ENCODE peak calls at places on chromosomes 1 and 21, in five cellular contexts. E is CD8-positive, alpha-beta memory T cell; U is globus pallidus; H is stimulated activated CD4-positive, alpha-beta T cell treated with anti-CD3 and anti-CD28 coated beads, TNF-alpha, amount 100 ng/mL, for 48 hours; L is COR-L47. Z is an unnamed sample.

GRCh38 chr1:110053557-110054428 is 16.7 kb downstream of the ALX3 start:
- DNase-seq in E (peak), H (peak), U (peak), L (no peak), Z (peak)

GRCh38 chr1:98565951-98566350 is 95.6 kb upstream of the SNX7 start:
- DNase-seq in H (no peak), E (no peak), U (no peak), L (peak), Z (no peak)

GRCh38 chr1:231027971-231028370 is 12.1 kb downstream of the FAM89A start:
- DNase-seq in L (no peak), U (no peak), E (no peak), H (no peak), Z (no peak)

GRCh38 chr1:73604739-73605138 is 593.2 kb downstream of the LRRIQ3 start:
- DNase-seq in L (no peak), E (no peak), U (no peak), H (no peak), Z (no peak)

GRCh38 chr1:81388435-81388834 is 412.3 kb upstream of the ADGRL2 start:
- DNase-seq in E (no peak), U (no peak), H (no peak), L (no peak), Z (no peak)

GRCh38 chr1:7459915-7460314 is 311.2 kb upstream of the VAMP3 start:
- DNase-seq in H (no peak), L (no peak), U (no peak), E (no peak), Z (no peak)

GRCh38 chr1:234433563-234434285 is 45.3 kb downstream of the TARBP1 start:
- DNase-seq in U (no peak), L (no peak), H (no peak), E (no peak), Z (no peak)

GRCh38 chr1:220881918-220882891 is 3.0 kb downstream of the HLX start:
- DNase-seq in E (no peak), U (peak), H (no peak), L (no peak), Z (no peak)

GRCh38 chr1:7529917-7530316 is 241.2 kb upstream of the VAMP3 start:
- DNase-seq in E (no peak), H (no peak), U (no peak), L (no peak), Z (no peak)

GRCh38 chr1:21184266-21184665 is 7.6 kb upstream of the EIF4G3 start:
- DNase-seq in H (no peak), E (no peak), U (peak), L (no peak), Z (no peak)

GRCh38 chr1:78415165-78415564 is 75.6 kb upstream of the PTGFR start:
- DNase-seq in U (no peak), H (no peak), L (no peak), E (no peak), Z (no peak)

GRCh38 chr1:63882048-63882704 is 108.4 kb downstream of the ROR1 start:
- DNase-seq in E (no peak), H (no peak), U (peak), L (no peak), Z (no peak)

GRCh38 chr1:42214447-42214871 is 49.9 kb upstream of the GUCA2A start:
- DNase-seq in H (no peak), L (no peak), E (no peak), U (peak), Z (no peak)

GRCh38 chr1:201551877-201552731 is 13.2 kb downstream of the NAV1 start:
- DNase-seq in L (no peak), U (peak), H (no peak), E (no peak), Z (no peak)

GRCh38 chr1:233140974-233141373 is 154.6 kb downstream of the PCNX2 start:
- DNase-seq in L (no peak), H (no peak), U (no peak), E (no peak), Z (no peak)

GRCh38 chr1:21818661-21819060 is 6.6 kb downstream of the LDLRAD2 start:
- DNase-seq in H (peak), L (no peak), E (peak), U (no peak), Z (peak)

GRCh38 chr1:184747089-184747955 is 7.3 kb downstream of the EDEM3 start:
- DNase-seq in L (no peak), U (no peak), E (no peak), H (no peak), Z (no peak)

GRCh38 chr1:113040041-113040440 is 33.0 kb upstream of the LRIG2 start:
- DNase-seq in L (no peak), E (no peak), U (no peak), H (no peak), Z (no peak)

GRCh38 chr1:99447716-99448115 is 183.4 kb downstream of the PLPPR4 start:
- DNase-seq in L (no peak), E (no peak), H (no peak), U (no peak), Z (no peak)

GRCh38 chr1:16122916-16123315 is 33.0 kb downstream of the EPHA2 start:
- DNase-seq in E (peak), U (no peak), L (no peak), H (peak), Z (no peak)

GRCh38 chr1:37509181-37509580 is 5.4 kb downstream of the MEAF6 start:
- DNase-seq in L (no peak), U (no peak), E (no peak), H (no peak), Z (no peak)

GRCh38 chr1:210558302-210558701 is 229.6 kb downstream of the HHAT start:
- DNase-seq in E (no peak), U (no peak), L (peak), H (no peak), Z (no peak)

GRCh38 chr1:23810818-23811420 is 10.4 kb upstream of the GALE start:
- DNase-seq in L (no peak), H (no peak), E (peak), U (no peak), Z (peak)

GRCh38 chr1:37308571-37308960 is 165.8 kb upstream of the ZC3H12A start:
- DNase-seq in L (no peak), H (no peak), U (peak), E (no peak), Z (no peak)

GRCh38 chr1:81920245-81920740 is 119.6 kb downstream of the ADGRL2 start:
- DNase-seq in H (no peak), L (no peak), U (no peak), E (no peak), Z (no peak)

GRCh38 chr1:82565146-82565545 is 764.4 kb downstream of the ADGRL2 start:
- DNase-seq in U (no peak), E (no peak), H (no peak), L (no peak), Z (no peak)

GRCh38 chr1:151408891-151409290 is 9.5 kb downstream of the PSMB4 start:
- DNase-seq in E (no peak), H (no peak), U (no peak), L (no peak), Z (no peak)

GRCh38 chr1:66944330-66945274 is 19.8 kb downstream of the MIER1 start:
- DNase-seq in H (no peak), L (no peak), U (no peak), E (no peak), Z (no peak)

GRCh38 chr1:115642168-115643072 is 650 bp downstream of the VANGL1 start:
- DNase-seq in E (peak), H (no peak), L (peak), U (no peak), Z (no peak)

GRCh38 chr1:225626698-225627097 is 26.2 kb downstream of the ENAH start:
- DNase-seq in U (no peak), E (no peak), H (no peak), L (no peak), Z (no peak)

GRCh38 chr1:7233646-7234470 is 448.6 kb downstream of the CAMTA1 start:
- DNase-seq in L (no peak), U (no peak), H (no peak), E (no peak), Z (no peak)

GRCh38 chr1:235329139-235329808 is 904 bp downstream of the GGPS1 start:
- DNase-seq in L (peak), U (no peak), E (peak), H (peak), Z (peak)

GRCh38 chr21:35381743-35382310 is 332.7 kb upstream of the RUNX1 start:
- DNase-seq in E (no peak), L (no peak), H (no peak), U (no peak), Z (no peak)

GRCh38 chr1:233520510-233521191 is 93.3 kb upstream of the KCNK1 start:
- DNase-seq in E (no peak), U (no peak), H (no peak), L (no peak), Z (no peak)

GRCh38 chr1:160844447-160845232 is 18.0 kb downstream of the CD244 start:
- DNase-seq in E (no peak), U (no peak), H (no peak), L (no peak), Z (no peak)

GRCh38 chr1:39575191-39576015 is 1.2 kb downstream of the PABPC4 start:
- DNase-seq in U (peak), H (peak), E (peak), L (peak), Z (peak)